ENCODE peak calls at places on chromosomes 4 and X, in nine cellular contexts. One of them, this sample, is unnamed.

GRCh38 chr4:139873111-139873866 is 207.7 kb downstream of the MGST2 start:
- DNase-seq in Calu3: no peak
- DNase-seq in Peyer's patch: no peak
- DNase-seq in AG10803: peak
- DNase-seq in T follicular helper cell: no peak
- DNase-seq in activated CD8-positive, alpha-beta memory T cell treated with anti-CD3 and anti-CD28 coated beads, Interleukin-2, amount 50 U/mL, for 48 hours: no peak
- DNase-seq in HepG2: no peak
- DNase-seq in stimulated activated CD4-positive, alpha-beta T cell treated with anti-CD3 and anti-CD28 coated beads, Interleukin-15, amount 100 ng/mL, for 1 hour: no peak
- DNase-seq in choroid plexus epithelial cell: peak
- DNase-seq in this sample: no peak

GRCh38 chr4:120922390-120923200 is at the start of gene PRDM5:
- DNase-seq in Peyer's patch: peak
- DNase-seq in HepG2: no peak
- DNase-seq in T follicular helper cell: no peak
- DNase-seq in AG10803: peak
- DNase-seq in Calu3: peak
- DNase-seq in choroid plexus epithelial cell: peak
- DNase-seq in stimulated activated CD4-positive, alpha-beta T cell treated with anti-CD3 and anti-CD28 coated beads, Interleukin-15, amount 100 ng/mL, for 1 hour: no peak
- DNase-seq in activated CD8-positive, alpha-beta memory T cell treated with anti-CD3 and anti-CD28 coated beads, Interleukin-2, amount 50 U/mL, for 48 hours: peak
- DNase-seq in this sample: peak

GRCh38 chr4:179292443-179292842 is 1850.2 kb upstream of the AGA start:
- DNase-seq in activated CD8-positive, alpha-beta memory T cell treated with anti-CD3 and anti-CD28 coated beads, Interleukin-2, amount 50 U/mL, for 48 hours: no peak
- DNase-seq in choroid plexus epithelial cell: no peak
- DNase-seq in HepG2: no peak
- DNase-seq in Peyer's patch: no peak
- DNase-seq in stimulated activated CD4-positive, alpha-beta T cell treated with anti-CD3 and anti-CD28 coated beads, Interleukin-15, amount 100 ng/mL, for 1 hour: no peak
- DNase-seq in AG10803: no peak
- DNase-seq in T follicular helper cell: no peak
- DNase-seq in Calu3: no peak
- DNase-seq in this sample: no peak

GRCh38 chrX:119753639-119754257 is 4.6 kb upstream of the SOWAHD start:
- DNase-seq in AG10803: peak
- DNase-seq in T follicular helper cell: peak
- DNase-seq in HepG2: peak
- DNase-seq in stimulated activated CD4-positive, alpha-beta T cell treated with anti-CD3 and anti-CD28 coated beads, Interleukin-15, amount 100 ng/mL, for 1 hour: peak
- DNase-seq in activated CD8-positive, alpha-beta memory T cell treated with anti-CD3 and anti-CD28 coated beads, Interleukin-2, amount 50 U/mL, for 48 hours: no peak
- DNase-seq in choroid plexus epithelial cell: peak
- DNase-seq in Peyer's patch: peak
- DNase-seq in Calu3: peak
- DNase-seq in this sample: peak

GRCh38 chr4:38677466-38677865 is 13.5 kb downstream of the KLF3 start:
- DNase-seq in HepG2: no peak
- DNase-seq in stimulated activated CD4-positive, alpha-beta T cell treated with anti-CD3 and anti-CD28 coated beads, Interleukin-15, amount 100 ng/mL, for 1 hour: no peak
- DNase-seq in choroid plexus epithelial cell: no peak
- DNase-seq in activated CD8-positive, alpha-beta memory T cell treated with anti-CD3 and anti-CD28 coated beads, Interleukin-2, amount 50 U/mL, for 48 hours: no peak
- DNase-seq in AG10803: no peak
- DNase-seq in Peyer's patch: no peak
- DNase-seq in Calu3: no peak
- DNase-seq in T follicular helper cell: no peak
- DNase-seq in this sample: no peak

GRCh38 chr4:94758141-94758699 is 465 bp downstream of the BMPR1B start:
- DNase-seq in activated CD8-positive, alpha-beta memory T cell treated with anti-CD3 and anti-CD28 coated beads, Interleukin-2, amount 50 U/mL, for 48 hours: peak
- DNase-seq in choroid plexus epithelial cell: peak
- DNase-seq in stimulated activated CD4-positive, alpha-beta T cell treated with anti-CD3 and anti-CD28 coated beads, Interleukin-15, amount 100 ng/mL, for 1 hour: no peak
- DNase-seq in AG10803: peak
- DNase-seq in Calu3: peak
- DNase-seq in Peyer's patch: no peak
- DNase-seq in T follicular helper cell: no peak
- DNase-seq in HepG2: no peak
- DNase-seq in this sample: peak

GRCh38 chrX:130878350-130879341 is 24.4 kb downstream of the ENOX2 start:
- DNase-seq in activated CD8-positive, alpha-beta memory T cell treated with anti-CD3 and anti-CD28 coated beads, Interleukin-2, amount 50 U/mL, for 48 hours: no peak
- DNase-seq in choroid plexus epithelial cell: peak
- DNase-seq in AG10803: peak
- DNase-seq in Peyer's patch: no peak
- DNase-seq in HepG2: no peak
- DNase-seq in stimulated activated CD4-positive, alpha-beta T cell treated with anti-CD3 and anti-CD28 coated beads, Interleukin-15, amount 100 ng/mL, for 1 hour: no peak
- DNase-seq in Calu3: peak
- DNase-seq in T follicular helper cell: no peak
- DNase-seq in this sample: peak

GRCh38 chr4:169080970-169081369 is 70.9 kb upstream of the CBR4 start:
- DNase-seq in AG10803: peak
- DNase-seq in Peyer's patch: no peak
- DNase-seq in T follicular helper cell: no peak
- DNase-seq in choroid plexus epithelial cell: peak
- DNase-seq in HepG2: no peak
- DNase-seq in activated CD8-positive, alpha-beta memory T cell treated with anti-CD3 and anti-CD28 coated beads, Interleukin-2, amount 50 U/mL, for 48 hours: no peak
- DNase-seq in Calu3: no peak
- DNase-seq in stimulated activated CD4-positive, alpha-beta T cell treated with anti-CD3 and anti-CD28 coated beads, Interleukin-15, amount 100 ng/mL, for 1 hour: no peak
- DNase-seq in this sample: no peak

GRCh38 chr4:38091636-38092035 is 131.4 kb downstream of the PTTG2 start:
- DNase-seq in Peyer's patch: no peak
- DNase-seq in activated CD8-positive, alpha-beta memory T cell treated with anti-CD3 and anti-CD28 coated beads, Interleukin-2, amount 50 U/mL, for 48 hours: no peak
- DNase-seq in HepG2: no peak
- DNase-seq in choroid plexus epithelial cell: peak
- DNase-seq in AG10803: peak
- DNase-seq in T follicular helper cell: no peak
- DNase-seq in Calu3: no peak
- DNase-seq in stimulated activated CD4-positive, alpha-beta T cell treated with anti-CD3 and anti-CD28 coated beads, Interleukin-15, amount 100 ng/mL, for 1 hour: no peak
- DNase-seq in this sample: no peak